ENCODE peak calls at places on chromosomes 7 and 10, in six cellular contexts. E is cardiac fibroblast, G is T-cell, U is EL, N is hippocampal formation, S is OCI-LY7. X is an unnamed sample.

GRCh38 chr7:141704741-141705140 is 2.8 kb upstream of the DENND11 start:
- DNase-seq in E (peak), G (no peak), U (no peak), N (no peak), S (no peak), X (no peak)

GRCh38 chr7:85748861-85749260 is 562.0 kb upstream of the SEMA3D start:
- DNase-seq in E (no peak), G (no peak), U (no peak), N (no peak), S (no peak), X (no peak)

GRCh38 chr10:133207627-133208026 is 22.4 kb upstream of the UTF1 start:
- DNase-seq in E (no peak), G (no peak), U (no peak), N (no peak), S (no peak), X (no peak)

GRCh38 chr7:48244902-48245301 is 73.6 kb downstream of the ABCA13 start:
- DNase-seq in E (peak), G (no peak), U (peak), N (no peak), S (no peak), X (no peak)

GRCh38 chr7:30430300-30430699 is 48.3 kb downstream of the NOD1 start:
- DNase-seq in E (peak), G (no peak), U (no peak), N (no peak), S (no peak), X (no peak)

GRCh38 chr10:124030061-124030460 is 63.3 kb downstream of the CHST15 start:
- DNase-seq in E (no peak), G (no peak), U (no peak), N (no peak), S (no peak), X (no peak)

GRCh38 chr7:18257711-18258110 is 230.1 kb upstream of the PRPS1L1 start:
- DNase-seq in E (peak), G (no peak), U (peak), N (no peak), S (no peak), X (no peak)

GRCh38 chr10:3935141-3935540 is 150.1 kb upstream of the KLF6 start:
- DNase-seq in E (peak), G (no peak), U (peak), N (no peak), S (no peak), X (no peak)